ENCODE peak calls at places on chromosomes 12 and 14, in nine cellular contexts. H is stomach; I is lung; N is CD8-positive, alpha-beta memory T cell; Q is right lobe of liver; Z is sigmoid colon; C is mammary epithelial cell; O is mesendoderm; E is CD4-positive, alpha-beta memory T cell. X is an unnamed sample.

GRCh38 chr14:61761557-61761956 is 663 bp upstream of the SNAPC1 start:
- DNase-seq in H (no peak), I (no peak), Z (no peak), O (no peak), E (no peak), C (no peak), N (no peak), Q (no peak), X (no peak)

GRCh38 chr12:102811125-102811737 is 105.8 kb downstream of the PAH start:
- DNase-seq in C (no peak), H (no peak), N (no peak), E (no peak), Q (peak), O (peak), Z (no peak), I (no peak), X (peak)

GRCh38 chr14:59254911-59255545 is 66.6 kb downstream of the DAAM1 start:
- DNase-seq in C (no peak), N (no peak), O (no peak), Q (no peak), Z (peak), H (no peak), I (no peak), E (no peak), X (no peak)

GRCh38 chr12:50934981-50935807 is 17.1 kb upstream of the HIGD1C start:
- DNase-seq in H (no peak), Q (no peak), C (no peak), Z (no peak), O (no peak), N (no peak), E (no peak), I (no peak), X (peak)

GRCh38 chr12:62211510-62211909 is 48.7 kb upstream of the USP15 start:
- DNase-seq in C (no peak), Z (no peak), H (no peak), O (no peak), I (no peak), E (no peak), N (no peak), Q (no peak), X (no peak)

GRCh38 chr14:97638864-97639263 is 841.7 kb downstream of the VRK1 start:
- DNase-seq in I (no peak), Z (no peak), C (no peak), O (no peak), N (no peak), Q (no peak), E (no peak), H (no peak), X (no peak)

GRCh38 chr12:126567016-126567415 is 1501.8 kb downstream of the AACS start:
- DNase-seq in O (no peak), H (no peak), Z (no peak), I (no peak), C (no peak), N (no peak), Q (no peak), E (no peak), X (no peak)

GRCh38 chr14:70282666-70283065 is 76.8 kb downstream of the COX16 start:
- DNase-seq in Z (no peak), I (no peak), Q (no peak), H (no peak), C (no peak), O (no peak), N (no peak), E (no peak), X (no peak)

GRCh38 chr14:100135784-100136183 is 23.7 kb downstream of the DEGS2 start:
- DNase-seq in N (no peak), C (no peak), Z (no peak), Q (no peak), O (no peak), I (no peak), E (no peak), H (no peak), X (no peak)

GRCh38 chr12:51124504-51124903 is 41.1 kb upstream of the CSRNP2 start:
- DNase-seq in N (no peak), E (no peak), C (no peak), O (no peak), Q (no peak), Z (no peak), I (no peak), H (no peak), X (no peak)

GRCh38 chr12:53862831-53863230 is 75.8 kb upstream of the HOXC13 start:
- DNase-seq in Z (no peak), E (no peak), N (no peak), Q (no peak), H (no peak), C (peak), I (no peak), O (no peak), X (no peak)

GRCh38 chr14:103909531-103910261 is 18.6 kb upstream of the TDRD9 start:
- DNase-seq in Q (peak), N (no peak), E (no peak), O (no peak), H (no peak), Z (no peak), C (no peak), I (no peak), X (no peak)
- H3K4me3 ChIP-seq in Q (no peak), N (peak), E (no peak), O (no peak), H (peak), Z (no peak), C (no peak), I (no peak), X (no peak)

GRCh38 chr12:77236066-77236465 is 170.7 kb upstream of the E2F7 start:
- DNase-seq in H (no peak), N (no peak), Q (no peak), E (no peak), C (no peak), O (no peak), I (no peak), Z (no peak), X (no peak)

GRCh38 chr12:77229640-77230442 is 164.5 kb upstream of the E2F7 start:
- DNase-seq in I (no peak), E (no peak), N (no peak), Q (no peak), H (no peak), C (no peak), Z (no peak), O (peak), X (peak)

GRCh38 chr12:77231548-77231947 is 166.2 kb upstream of the E2F7 start:
- DNase-seq in C (peak), Q (peak), O (no peak), E (no peak), N (no peak), Z (peak), H (peak), I (peak), X (peak)

GRCh38 chr12:77228376-77228775 is 163.0 kb upstream of the E2F7 start:
- DNase-seq in E (no peak), C (no peak), Q (no peak), H (no peak), Z (no peak), I (no peak), O (peak), N (no peak), X (no peak)

GRCh38 chr12:77232045-77232444 is 166.7 kb upstream of the E2F7 start:
- DNase-seq in I (no peak), E (no peak), O (no peak), N (no peak), Z (no peak), Q (no peak), H (no peak), C (peak), X (no peak)
- H3K27ac ChIP-seq in I (no peak), E (no peak), O (no peak), N (no peak), Z (no peak), Q (no peak), H (peak), C (no peak), X (no peak)

GRCh38 chr12:113831016-113831415 is 135.1 kb downstream of the RBM19 start:
- DNase-seq in E (no peak), N (no peak), Q (no peak), O (no peak), I (no peak), H (no peak), C (no peak), Z (no peak), X (peak)
- H3K4me3 ChIP-seq in E (no peak), N (no peak), Q (no peak), O (no peak), I (no peak), H (no peak), C (no peak), Z (no peak), X (no peak)

GRCh38 chr14:77708749-77709148 is 846 bp downstream of the SLIRP start:
- DNase-seq in N (no peak), I (no peak), E (no peak), H (no peak), Q (no peak), C (no peak), Z (no peak), O (no peak), X (no peak)

GRCh38 chr14:77710364-77710763 is 2.5 kb downstream of the SLIRP start:
- DNase-seq in Z (no peak), C (no peak), O (no peak), Q (no peak), N (no peak), H (no peak), E (no peak), I (no peak), X (no peak)

GRCh38 chr14:77709412-77709811 is 1.5 kb downstream of the SLIRP start:
- DNase-seq in E (no peak), I (no peak), Z (no peak), O (no peak), Q (no peak), N (no peak), C (no peak), H (no peak), X (no peak)

GRCh38 chr14:77707724-77708408 is at the start of the genes ALKBH1 and SLIRP:
- DNase-seq in O (peak), I (peak), C (peak), Z (peak), N (peak), E (peak), Q (peak), H (peak), X (peak)

GRCh38 chr14:77707355-77707723 is 484 bp downstream of the ALKBH1 start:
- DNase-seq in H (no peak), E (no peak), Z (no peak), N (no peak), O (peak), C (peak), I (no peak), Q (peak), X (peak)
- H3K27ac ChIP-seq in H (peak), E (peak), Z (peak), N (peak), O (no peak), C (peak), I (no peak), Q (no peak), X (peak)

GRCh38 chr12:20213851-20214250 is 154.5 kb upstream of the PDE3A start:
- DNase-seq in H (no peak), N (no peak), Z (no peak), I (no peak), O (no peak), C (no peak), Q (no peak), E (no peak), X (peak)

GRCh38 chr12:20212036-20212435 is 156.3 kb upstream of the PDE3A start:
- DNase-seq in Z (no peak), Q (no peak), O (no peak), H (no peak), I (no peak), E (no peak), N (no peak), C (no peak), X (no peak)

GRCh38 chr12:20211537-20211936 is 156.8 kb upstream of the PDE3A start:
- DNase-seq in C (no peak), Z (no peak), I (no peak), O (no peak), H (no peak), E (no peak), N (no peak), Q (no peak), X (peak)

GRCh38 chr12:20214286-20214685 is 154.1 kb upstream of the PDE3A start:
- DNase-seq in C (no peak), Z (no peak), N (no peak), O (no peak), I (no peak), H (no peak), E (no peak), Q (no peak), X (no peak)

GRCh38 chr12:20212658-20213387 is 155.5 kb upstream of the PDE3A start:
- DNase-seq in N (no peak), H (peak), C (peak), Q (peak), I (peak), Z (peak), O (peak), E (no peak), X (peak)
- H3K4me3 ChIP-seq in N (no peak), H (no peak), C (no peak), Q (no peak), I (no peak), Z (no peak), O (no peak), E (no peak), X (no peak)

GRCh38 chr12:3453266-3453862 is 37.6 kb upstream of the PRMT8 start:
- DNase-seq in N (no peak), H (no peak), O (no peak), Z (no peak), E (no peak), C (no peak), Q (no peak), I (no peak), X (no peak)
- H3K27ac ChIP-seq in N (no peak), H (no peak), O (no peak), Z (no peak), E (no peak), C (peak), Q (no peak), I (no peak), X (no peak)